ENCODE peak calls at places on chromosomes 2 and 18, in four cellular contexts. Q is endothelial cell of umbilical vein, Z is suprapubic skin, R is tibial nerve. V is an unnamed sample.

GRCh38 chr2:181228661-181229060 is 228.5 kb upstream of the ITGA4 start:
- DNase-seq in Q (no peak), Z (no peak), R (no peak), V (no peak)

GRCh38 chr2:149741646-149742045 is 154.1 kb upstream of the MMADHC start:
- DNase-seq in Q (peak; percentile 60), Z (no peak), R (no peak), V (no peak)

GRCh38 chr2:119198267-119198840 is 25.3 kb upstream of the STEAP3 start:
- DNase-seq in Q (no peak), Z (no peak), R (no peak), V (no peak)

GRCh38 chr2:217732995-217733394 is 269.8 kb downstream of the TNS1 start:
- DNase-seq in Q (no peak), Z (no peak), R (no peak), V (no peak)

GRCh38 chr2:2847131-2847740 is 516.2 kb upstream of the MYT1L start:
- DNase-seq in Q (no peak), Z (no peak), R (no peak), V (no peak)

GRCh38 chr2:202703091-202703490 is 68.3 kb downstream of the FAM117B start:
- DNase-seq in Q (no peak), Z (no peak), R (no peak), V (no peak)

GRCh38 chr2:198308368-198308767 is 504.0 kb downstream of the PLCL1 start:
- DNase-seq in Q (no peak), Z (no peak), R (no peak), V (no peak)

GRCh38 chr2:73260338-73260984 is 23.8 kb downstream of the FBXO41 start:
- DNase-seq in Q (peak; percentile 43), Z (no peak), R (no peak), V (peak; percentile 72)

GRCh38 chr2:74908763-74909444 is 49.5 kb upstream of the POLE4 start:
- DNase-seq in Q (no peak), Z (no peak), R (no peak), V (no peak)

GRCh38 chr2:86229221-86229620 is 30.0 kb downstream of the MRPL35 start:
- DNase-seq in Q (no peak), Z (no peak), R (no peak), V (no peak)

GRCh38 chr2:30629866-30630265 is 177.4 kb downstream of the CAPN13 start:
- DNase-seq in Q (no peak), Z (no peak), R (no peak), V (no peak)

GRCh38 chr18:44945847-44946490 is 265.3 kb downstream of the SETBP1 start:
- DNase-seq in Q (no peak), Z (no peak), R (no peak), V (no peak)

GRCh38 chr2:191376981-191377629 is 131.9 kb downstream of the MYO1B start:
- DNase-seq in Q (peak; percentile 91), Z (peak; percentile 74), R (peak; percentile 70), V (no peak)

GRCh38 chr18:9950289-9951016 is 36.6 kb downstream of the VAPA start:
- DNase-seq in Q (no peak), Z (no peak), R (no peak), V (no peak)

GRCh38 chr2:138369856-138370255 is 131.7 kb upstream of the SPOPL start:
- DNase-seq in Q (no peak), Z (no peak), R (no peak), V (no peak)

GRCh38 chr2:122519366-122519765 is 763.9 kb downstream of the TSN start:
- DNase-seq in Q (no peak), Z (no peak), R (no peak), V (no peak)
- TF ChIP-seq CTCF in Q (no peak), Z (no peak), R (no peak), V (peak; percentile 17)

DNA sequence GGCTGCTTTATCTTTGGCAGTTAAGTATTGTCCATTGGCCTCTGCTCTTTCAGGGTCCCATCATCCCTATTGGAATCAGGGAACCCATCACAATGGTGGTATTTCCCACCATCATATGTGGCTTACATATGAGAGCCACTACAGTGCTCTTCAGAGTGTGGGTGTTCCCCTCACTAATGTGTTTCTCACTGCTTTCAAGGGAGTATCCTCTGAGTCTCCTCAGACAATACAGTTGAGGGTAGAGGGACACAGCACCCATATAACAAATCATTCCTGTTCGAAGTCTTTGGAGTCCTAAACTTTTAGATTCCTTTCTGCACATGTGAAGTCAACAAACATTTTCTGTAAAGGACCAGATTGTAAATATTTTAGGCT is 48.7 kb upstream of the DNAJC10 start:
- DNase-seq in Q (no peak), Z (no peak), R (no peak), V (no peak)
- TF ChIP-seq CTCF in Q (no peak), Z (no peak), R (no peak), V (no peak)

GRCh38 chr2:33208400-33208799 is 261.6 kb downstream of the LTBP1 start:
- DNase-seq in Q (no peak), Z (no peak), R (no peak), V (no peak)
- TF ChIP-seq CTCF in Q (no peak), Z (no peak), R (no peak), V (no peak)

GRCh38 chr18:50819027-50819726 is 639 bp downstream of the MRO start:
- DNase-seq in Q (peak; percentile 4), Z (no peak), R (no peak), V (no peak)
- TF ChIP-seq CTCF in Q (no peak), Z (no peak), R (no peak), V (no peak)

GRCh38 chr2:157760949-157761348 is 115.2 kb downstream of the ACVR1 start:
- DNase-seq in Q (no peak), Z (no peak), R (no peak), V (no peak)
- TF ChIP-seq CTCF in Q (no peak), Z (no peak), R (no peak), V (no peak)

V was measured in D721Med.